ENCODE peak calls at places on chromosomes 1 and 21, in eight cellular contexts. One of them, this sample, is unnamed.

GRCh38 chr1:6560267-6560666 is 5.2 kb downstream of the TAS1R1 start:
- DNase-seq in GM13976: no peak
- DNase-seq in lower leg skin: no peak
- DNase-seq in CD4-positive, alpha-beta T cell: no peak
- DNase-seq in body of pancreas: no peak
- DNase-seq in kidney epithelial cell: no peak
- DNase-seq in DND-41: peak
- DNase-seq in activated B cell treated with CpG ODN at 0.5 μM for 24 hours: no peak
- DNase-seq in this sample: no peak

GRCh38 chr1:166384948-166385347 is 218.1 kb upstream of the FAM78B start:
- DNase-seq in GM13976: no peak
- DNase-seq in lower leg skin: no peak
- DNase-seq in CD4-positive, alpha-beta T cell: no peak
- DNase-seq in body of pancreas: no peak
- DNase-seq in kidney epithelial cell: no peak
- DNase-seq in DND-41: no peak
- DNase-seq in activated B cell treated with CpG ODN at 0.5 μM for 24 hours: no peak
- DNase-seq in this sample: no peak

GRCh38 chr1:101238041-101238515 is 1.3 kb downstream of the S1PR1 start:
- DNase-seq in GM13976: peak
- DNase-seq in lower leg skin: no peak
- DNase-seq in CD4-positive, alpha-beta T cell: peak
- DNase-seq in body of pancreas: no peak
- DNase-seq in kidney epithelial cell: no peak
- DNase-seq in DND-41: peak
- DNase-seq in activated B cell treated with CpG ODN at 0.5 μM for 24 hours: no peak
- DNase-seq in this sample: no peak

GRCh38 chr1:202805886-202806511 is 2.2 kb downstream of the KDM5B start:
- DNase-seq in GM13976: no peak
- DNase-seq in lower leg skin: no peak
- DNase-seq in CD4-positive, alpha-beta T cell: no peak
- DNase-seq in body of pancreas: no peak
- DNase-seq in kidney epithelial cell: no peak
- DNase-seq in DND-41: no peak
- DNase-seq in activated B cell treated with CpG ODN at 0.5 μM for 24 hours: no peak
- DNase-seq in this sample: no peak

GRCh38 chr1:203534526-203534925 is 40.6 kb downstream of the OPTC start:
- DNase-seq in GM13976: no peak
- DNase-seq in lower leg skin: peak
- DNase-seq in CD4-positive, alpha-beta T cell: no peak
- DNase-seq in body of pancreas: peak
- DNase-seq in kidney epithelial cell: peak
- DNase-seq in DND-41: no peak
- DNase-seq in activated B cell treated with CpG ODN at 0.5 μM for 24 hours: no peak
- DNase-seq in this sample: no peak

GRCh38 chr21:46454634-46455390 is 3.9 kb upstream of the DIP2A start:
- DNase-seq in GM13976: no peak
- DNase-seq in lower leg skin: no peak
- DNase-seq in CD4-positive, alpha-beta T cell: no peak
- DNase-seq in body of pancreas: no peak
- DNase-seq in kidney epithelial cell: no peak
- DNase-seq in DND-41: no peak
- DNase-seq in activated B cell treated with CpG ODN at 0.5 μM for 24 hours: no peak
- DNase-seq in this sample: no peak

GRCh38 chr1:246724725-246725095 is 501 bp downstream of the SCCPDH start:
- DNase-seq in GM13976: peak
- DNase-seq in lower leg skin: no peak
- DNase-seq in CD4-positive, alpha-beta T cell: no peak
- DNase-seq in body of pancreas: no peak
- DNase-seq in kidney epithelial cell: no peak
- DNase-seq in DND-41: no peak
- DNase-seq in activated B cell treated with CpG ODN at 0.5 μM for 24 hours: no peak
- DNase-seq in this sample: no peak

GRCh38 chr21:39852021-39852721 is 15.1 kb upstream of the PCP4 start:
- DNase-seq in GM13976: no peak
- DNase-seq in lower leg skin: no peak
- DNase-seq in CD4-positive, alpha-beta T cell: no peak
- DNase-seq in body of pancreas: no peak
- DNase-seq in kidney epithelial cell: no peak
- DNase-seq in DND-41: no peak
- DNase-seq in activated B cell treated with CpG ODN at 0.5 μM for 24 hours: no peak
- DNase-seq in this sample: no peak

GRCh38 chr1:45411510-45411899 is 71.3 kb upstream of the MUTYH start:
- DNase-seq in GM13976: no peak
- DNase-seq in lower leg skin: no peak
- DNase-seq in CD4-positive, alpha-beta T cell: no peak
- DNase-seq in body of pancreas: no peak
- DNase-seq in kidney epithelial cell: no peak
- DNase-seq in DND-41: no peak
- DNase-seq in activated B cell treated with CpG ODN at 0.5 μM for 24 hours: no peak
- DNase-seq in this sample: no peak

GRCh38 chr21:26843912-26844257 is 1.3 kb downstream of the ADAMTS1 start:
- DNase-seq in GM13976: no peak
- DNase-seq in lower leg skin: no peak
- DNase-seq in CD4-positive, alpha-beta T cell: no peak
- DNase-seq in body of pancreas: no peak
- DNase-seq in kidney epithelial cell: no peak
- DNase-seq in DND-41: no peak
- DNase-seq in activated B cell treated with CpG ODN at 0.5 μM for 24 hours: no peak
- DNase-seq in this sample: peak

GRCh38 chr21:26844258-26845065 is 747 bp downstream of the ADAMTS1 start:
- DNase-seq in GM13976: no peak
- DNase-seq in lower leg skin: no peak
- DNase-seq in CD4-positive, alpha-beta T cell: no peak
- DNase-seq in body of pancreas: peak
- DNase-seq in kidney epithelial cell: no peak
- DNase-seq in DND-41: no peak
- DNase-seq in activated B cell treated with CpG ODN at 0.5 μM for 24 hours: no peak
- DNase-seq in this sample: peak

GRCh38 chr21:26845750-26846035 is 484 bp upstream of the ADAMTS1 start:
- DNase-seq in GM13976: no peak
- DNase-seq in lower leg skin: no peak
- DNase-seq in CD4-positive, alpha-beta T cell: no peak
- DNase-seq in body of pancreas: no peak
- DNase-seq in kidney epithelial cell: no peak
- DNase-seq in DND-41: no peak
- DNase-seq in activated B cell treated with CpG ODN at 0.5 μM for 24 hours: no peak
- DNase-seq in this sample: no peak

GRCh38 chr21:26846036-26846931 is 1.1 kb upstream of the ADAMTS1 start:
- DNase-seq in GM13976: no peak
- DNase-seq in lower leg skin: peak
- DNase-seq in CD4-positive, alpha-beta T cell: no peak
- DNase-seq in body of pancreas: peak
- DNase-seq in kidney epithelial cell: no peak
- DNase-seq in DND-41: no peak
- DNase-seq in activated B cell treated with CpG ODN at 0.5 μM for 24 hours: no peak
- DNase-seq in this sample: peak

GRCh38 chr21:26845066-26845749 is at the start of gene ADAMTS1:
- DNase-seq in GM13976: peak
- DNase-seq in lower leg skin: peak
- DNase-seq in CD4-positive, alpha-beta T cell: no peak
- DNase-seq in body of pancreas: peak
- DNase-seq in kidney epithelial cell: no peak
- DNase-seq in DND-41: no peak
- DNase-seq in activated B cell treated with CpG ODN at 0.5 μM for 24 hours: no peak
- DNase-seq in this sample: peak
- TF ChIP-seq CTCF in GM13976: no peak
- TF ChIP-seq CTCF in lower leg skin: no peak
- TF ChIP-seq CTCF in CD4-positive, alpha-beta T cell: no peak
- TF ChIP-seq CTCF in body of pancreas: no peak
- TF ChIP-seq CTCF in kidney epithelial cell: peak
- TF ChIP-seq CTCF in DND-41: no peak
- TF ChIP-seq CTCF in activated B cell treated with CpG ODN at 0.5 μM for 24 hours: no peak
- TF ChIP-seq CTCF in this sample: peak

GRCh38 chr1:25515033-25515432 is 28.4 kb upstream of the LDLRAP1 start:
- DNase-seq in GM13976: no peak
- DNase-seq in lower leg skin: no peak
- DNase-seq in CD4-positive, alpha-beta T cell: no peak
- DNase-seq in body of pancreas: no peak
- DNase-seq in kidney epithelial cell: no peak
- DNase-seq in DND-41: no peak
- DNase-seq in activated B cell treated with CpG ODN at 0.5 μM for 24 hours: no peak
- DNase-seq in this sample: no peak

GRCh38 chr1:25516686-25517085 is 26.7 kb upstream of the LDLRAP1 start:
- DNase-seq in GM13976: no peak
- DNase-seq in lower leg skin: no peak
- DNase-seq in CD4-positive, alpha-beta T cell: no peak
- DNase-seq in body of pancreas: no peak
- DNase-seq in kidney epithelial cell: no peak
- DNase-seq in DND-41: no peak
- DNase-seq in activated B cell treated with CpG ODN at 0.5 μM for 24 hours: no peak
- DNase-seq in this sample: no peak

GRCh38 chr1:25519624-25520023 is 23.8 kb upstream of the LDLRAP1 start:
- DNase-seq in GM13976: no peak
- DNase-seq in lower leg skin: no peak
- DNase-seq in CD4-positive, alpha-beta T cell: no peak
- DNase-seq in body of pancreas: no peak
- DNase-seq in kidney epithelial cell: peak
- DNase-seq in DND-41: no peak
- DNase-seq in activated B cell treated with CpG ODN at 0.5 μM for 24 hours: no peak
- DNase-seq in this sample: no peak

GRCh38 chr1:25520446-25521061 is 22.9 kb upstream of the LDLRAP1 start:
- DNase-seq in GM13976: peak
- DNase-seq in lower leg skin: peak
- DNase-seq in CD4-positive, alpha-beta T cell: peak
- DNase-seq in body of pancreas: peak
- DNase-seq in kidney epithelial cell: no peak
- DNase-seq in DND-41: peak
- DNase-seq in activated B cell treated with CpG ODN at 0.5 μM for 24 hours: peak
- DNase-seq in this sample: no peak

DNA sequence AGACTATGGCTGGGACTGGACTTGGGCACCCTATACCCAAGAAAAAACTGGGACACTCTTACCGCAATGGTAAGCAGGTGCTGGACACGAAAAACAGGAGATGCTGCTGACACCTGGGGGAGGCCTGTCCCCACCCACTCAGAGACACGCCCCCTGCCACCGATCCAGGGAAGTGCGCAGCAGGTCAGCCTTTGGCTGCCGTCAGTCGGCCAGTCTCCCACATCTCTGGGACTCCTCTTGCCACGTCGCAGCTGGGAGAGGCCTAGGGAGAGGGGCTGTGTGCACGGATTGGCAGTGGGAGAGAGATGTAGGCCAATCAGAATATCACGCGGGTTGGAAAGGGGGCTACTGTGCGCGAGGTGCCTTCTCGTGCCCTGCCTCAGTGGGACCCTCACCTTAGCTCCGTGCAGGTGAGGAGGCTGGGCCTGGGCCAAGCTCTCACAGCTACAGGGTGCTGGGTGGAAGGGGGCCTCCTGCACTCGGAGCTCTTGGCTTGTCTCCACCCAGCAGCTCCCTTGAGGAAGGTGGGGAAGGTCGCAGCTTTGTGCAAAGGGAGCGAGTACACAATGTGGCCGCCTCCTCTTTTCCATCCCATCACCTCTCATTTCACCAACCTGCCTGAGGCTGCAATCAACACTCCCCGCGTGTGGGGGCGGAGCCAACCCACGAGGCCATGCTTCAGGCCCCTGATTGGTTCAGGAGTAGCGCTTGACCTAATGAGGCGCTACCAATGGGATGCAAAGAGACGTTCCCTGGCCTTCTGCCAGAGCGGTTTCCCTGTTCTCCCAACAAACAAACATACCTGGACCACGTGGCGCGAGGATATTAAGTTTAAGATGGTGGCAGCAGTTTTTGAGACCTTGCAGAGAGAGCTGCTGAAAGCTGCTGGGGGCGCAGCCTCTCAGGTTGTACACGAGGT is 25.7 kb upstream of the LDLRAP1 start:
- DNase-seq in GM13976: no peak
- DNase-seq in lower leg skin: no peak
- DNase-seq in CD4-positive, alpha-beta T cell: no peak
- DNase-seq in body of pancreas: no peak
- DNase-seq in kidney epithelial cell: no peak
- DNase-seq in DND-41: no peak
- DNase-seq in activated B cell treated with CpG ODN at 0.5 μM for 24 hours: no peak
- DNase-seq in this sample: no peak
- TF ChIP-seq CTCF in GM13976: no peak
- TF ChIP-seq CTCF in lower leg skin: no peak
- TF ChIP-seq CTCF in CD4-positive, alpha-beta T cell: no peak
- TF ChIP-seq CTCF in body of pancreas: no peak
- TF ChIP-seq CTCF in kidney epithelial cell: no peak
- TF ChIP-seq CTCF in DND-41: peak
- TF ChIP-seq CTCF in activated B cell treated with CpG ODN at 0.5 μM for 24 hours: no peak
- TF ChIP-seq CTCF in this sample: no peak

DNA sequence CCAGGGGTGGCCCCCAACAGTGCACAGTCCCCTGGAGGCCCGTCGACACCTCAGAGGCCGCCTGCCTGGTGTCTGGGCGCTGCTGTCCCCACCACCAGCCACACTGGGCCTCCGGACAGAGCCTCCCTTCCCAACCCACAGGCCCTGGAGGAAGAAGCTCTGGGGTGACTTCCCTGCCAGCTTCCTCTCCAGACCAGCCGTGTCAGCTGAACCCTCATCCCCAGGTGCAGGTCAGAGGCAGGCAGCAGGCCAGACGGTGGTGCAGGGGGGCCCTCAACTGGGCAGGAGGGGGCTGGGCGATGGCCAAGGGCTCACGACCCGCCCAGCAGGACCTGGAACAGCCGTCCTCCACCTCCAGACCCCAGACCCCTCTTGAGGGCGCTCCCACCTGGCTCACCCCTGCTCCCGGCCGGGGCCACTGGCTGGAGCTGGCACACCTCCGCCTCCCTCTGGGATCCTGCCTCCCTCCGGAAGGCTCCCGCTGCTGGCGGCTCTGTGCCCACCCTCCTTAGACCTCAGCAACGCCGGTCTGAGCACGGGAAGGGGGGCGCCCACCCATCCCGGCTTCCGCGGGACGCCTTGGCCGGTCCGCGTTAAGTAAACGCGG is 520 bp downstream of the TNFRSF18 start:
- DNase-seq in GM13976: no peak
- DNase-seq in lower leg skin: no peak
- DNase-seq in CD4-positive, alpha-beta T cell: no peak
- DNase-seq in body of pancreas: no peak
- DNase-seq in kidney epithelial cell: no peak
- DNase-seq in DND-41: no peak
- DNase-seq in activated B cell treated with CpG ODN at 0.5 μM for 24 hours: peak
- DNase-seq in this sample: no peak
- TF ChIP-seq CTCF in GM13976: peak
- TF ChIP-seq CTCF in lower leg skin: no peak
- TF ChIP-seq CTCF in CD4-positive, alpha-beta T cell: no peak
- TF ChIP-seq CTCF in body of pancreas: no peak
- TF ChIP-seq CTCF in kidney epithelial cell: no peak
- TF ChIP-seq CTCF in DND-41: no peak
- TF ChIP-seq CTCF in activated B cell treated with CpG ODN at 0.5 μM for 24 hours: no peak
- TF ChIP-seq CTCF in this sample: no peak

GRCh38 chr21:32578107-32578691 is 7.1 kb downstream of the TCP10L start:
- DNase-seq in GM13976: no peak
- DNase-seq in lower leg skin: no peak
- DNase-seq in CD4-positive, alpha-beta T cell: no peak
- DNase-seq in body of pancreas: no peak
- DNase-seq in kidney epithelial cell: no peak
- DNase-seq in DND-41: peak
- DNase-seq in activated B cell treated with CpG ODN at 0.5 μM for 24 hours: no peak
- DNase-seq in this sample: no peak
- TF ChIP-seq CTCF in GM13976: no peak
- TF ChIP-seq CTCF in lower leg skin: no peak
- TF ChIP-seq CTCF in CD4-positive, alpha-beta T cell: no peak
- TF ChIP-seq CTCF in body of pancreas: no peak
- TF ChIP-seq CTCF in kidney epithelial cell: peak
- TF ChIP-seq CTCF in DND-41: peak
- TF ChIP-seq CTCF in activated B cell treated with CpG ODN at 0.5 μM for 24 hours: no peak
- TF ChIP-seq CTCF in this sample: peak

GRCh38 chr1:157739229-157739901 is 37.6 kb downstream of the FCRL2 start:
- DNase-seq in GM13976: no peak
- DNase-seq in lower leg skin: no peak
- DNase-seq in CD4-positive, alpha-beta T cell: no peak
- DNase-seq in body of pancreas: no peak
- DNase-seq in kidney epithelial cell: no peak
- DNase-seq in DND-41: no peak
- DNase-seq in activated B cell treated with CpG ODN at 0.5 μM for 24 hours: no peak
- DNase-seq in this sample: no peak
- TF ChIP-seq CTCF in GM13976: no peak
- TF ChIP-seq CTCF in lower leg skin: no peak
- TF ChIP-seq CTCF in CD4-positive, alpha-beta T cell: no peak
- TF ChIP-seq CTCF in body of pancreas: no peak
- TF ChIP-seq CTCF in kidney epithelial cell: no peak
- TF ChIP-seq CTCF in DND-41: peak
- TF ChIP-seq CTCF in activated B cell treated with CpG ODN at 0.5 μM for 24 hours: no peak
- TF ChIP-seq CTCF in this sample: no peak

This sample was measured in progenitor cell of endocrine pancreas.